ENCODE peak calls at places on chromosome 17, in seven cellular contexts. G is Panc1; Z is right lobe of liver; F is GM23338; U is CD8-positive, alpha-beta T cell; Y is left lung; E is kidney epithelial cell. Q is an unnamed sample.

GRCh38 chr17:58764373-58764772 is 8.7 kb downstream of the PPM1E start:
- DNase-seq in Y (no peak), E (no peak), G (no peak), Z (no peak), U (no peak), F (no peak), Q (no peak)

GRCh38 chr17:72111374-72111773 is 9.4 kb upstream of the SOX9 start:
- DNase-seq in F (no peak), G (no peak), Y (no peak), U (no peak), E (no peak), Z (no peak), Q (no peak)

GRCh38 chr17:59145571-59146096 is 9.4 kb downstream of the SKA2 start:
- DNase-seq in F (no peak), Z (no peak), U (no peak), G (no peak), Y (no peak), E (no peak), Q (no peak)

GRCh38 chr17:9824094-9824493 is 1.6 kb upstream of the GLP2R start:
- DNase-seq in U (no peak), E (no peak), F (peak; percentile 22), G (no peak), Z (no peak), Y (no peak), Q (no peak)

GRCh38 chr17:62140836-62141235 is 75.8 kb upstream of the MED13 start:
- DNase-seq in Y (no peak), G (no peak), E (no peak), Z (no peak), U (no peak), F (no peak), Q (no peak)

GRCh38 chr17:11272191-11272590 is 31.2 kb downstream of the SHISA6 start:
- DNase-seq in Y (no peak), Z (no peak), F (no peak), U (no peak), G (no peak), E (no peak), Q (no peak)

GRCh38 chr17:16033729-16034349 is 34.2 kb downstream of the TTC19 start:
- DNase-seq in E (no peak), U (no peak), Z (no peak), G (no peak), F (no peak), Y (no peak), Q (no peak)

GRCh38 chr17:81956607-81957589 is 4.1 kb downstream of the NOTUM start:
- DNase-seq in F (no peak), Z (no peak), Y (no peak), G (no peak), E (no peak), U (no peak), Q (no peak)

GRCh38 chr17:42111265-42111636 is 1.3 kb downstream of the DHX58 start:
- DNase-seq in U (no peak), Y (peak; percentile 79), F (no peak), G (no peak), E (no peak), Z (peak; percentile 91), Q (no peak)

GRCh38 chr17:68296217-68297140 is 5.2 kb downstream of the ARSG start:
- DNase-seq in Y (no peak), U (no peak), F (peak; percentile 67), G (no peak), Z (no peak), E (no peak), Q (no peak)

GRCh38 chr17:78581304-78581703 is 4.1 kb upstream of the DNAH17 start:
- DNase-seq in Z (peak; percentile 6), E (no peak), Y (no peak), U (no peak), G (no peak), F (no peak), Q (no peak)

GRCh38 chr17:64343833-64344637 is 46.6 kb downstream of the PECAM1 start:
- DNase-seq in E (peak; percentile 78), G (no peak), Y (peak; percentile 88), Z (peak; percentile 81), F (peak; percentile 15), U (no peak), Q (peak; percentile 8)

GRCh38 chr17:7562208-7562605 is 488 bp downstream of the SENP3 start:
- DNase-seq in F (peak; percentile 64), U (no peak), Z (peak; percentile 54), Y (no peak), E (no peak), G (no peak), Q (no peak)

GRCh38 chr17:2560658-2561057 is 32.8 kb upstream of the PAFAH1B1 start:
- DNase-seq in U (no peak), E (no peak), Y (no peak), G (no peak), Z (no peak), F (no peak), Q (no peak)

GRCh38 chr17:44972953-44973352 is 4.8 kb upstream of the C1QL1 start:
- DNase-seq in U (no peak), G (no peak), E (no peak), Z (no peak), F (no peak), Y (no peak), Q (no peak)

GRCh38 chr17:41002814-41003213 is 3.1 kb upstream of the KRTAP3-2 start:
- DNase-seq in G (no peak), F (no peak), Y (no peak), E (no peak), Z (no peak), U (no peak), Q (no peak)

GRCh38 chr17:34613064-34614019 is 34.0 kb downstream of the TMEM132E start:
- DNase-seq in G (no peak), U (no peak), Y (no peak), F (peak; percentile 53), Z (no peak), E (no peak), Q (no peak)

GRCh38 chr17:47945080-47945479 is 3.7 kb downstream of the PNPO start:
- DNase-seq in G (no peak), F (no peak), Z (no peak), U (no peak), Y (no peak), E (no peak), Q (no peak)

GRCh38 chr17:72409405-72410002 is 288.7 kb downstream of the SOX9 start:
- DNase-seq in E (no peak), F (no peak), Z (no peak), Y (no peak), G (no peak), U (no peak), Q (no peak)

GRCh38 chr17:78628547-78629435 is 51.6 kb upstream of the DNAH17 start:
- DNase-seq in Z (no peak), G (no peak), Y (peak; percentile 63), U (no peak), F (no peak), E (no peak), Q (peak; percentile 81)

GRCh38 chr17:6701719-6702118 is 11.4 kb downstream of the SLC13A5 start:
- DNase-seq in E (no peak), Z (no peak), Y (no peak), F (peak; percentile 93), U (no peak), G (no peak), Q (no peak)

GRCh38 chr17:50198026-50198669 is 3.3 kb downstream of the COL1A1 start:
- DNase-seq in G (peak; percentile 24), Z (no peak), U (peak; percentile 31), Y (no peak), F (peak; percentile 72), E (no peak), Q (peak; percentile 56)

GRCh38 chr17:64074704-64075484 is 54.5 kb upstream of the ICAM2 start:
- DNase-seq in U (no peak), Z (no peak), G (no peak), E (peak; percentile 90), Y (no peak), F (no peak), Q (no peak)

GRCh38 chr17:43171761-43172487 is 910 bp downstream of the NBR1 start:
- DNase-seq in Y (no peak), E (peak; percentile 80), G (peak; percentile 28), F (peak; percentile 34), U (no peak), Z (no peak), Q (no peak)

GRCh38 chr17:60744355-60744958 is 66.8 kb downstream of the BCAS3 start:
- DNase-seq in Y (no peak), G (no peak), U (no peak), E (no peak), Z (no peak), F (no peak), Q (no peak)

GRCh38 chr17:60743812-60744211 is 66.2 kb downstream of the BCAS3 start:
- DNase-seq in F (peak; percentile 30), Z (no peak), Y (no peak), E (no peak), U (no peak), G (no peak), Q (no peak)

GRCh38 chr17:60743282-60743681 is 65.6 kb downstream of the BCAS3 start:
- DNase-seq in U (no peak), Z (no peak), G (no peak), Y (no peak), E (no peak), F (no peak), Q (no peak)

GRCh38 chr17:60747069-60747808 is 69.6 kb downstream of the BCAS3 start:
- DNase-seq in F (peak; percentile 71), Z (no peak), E (no peak), U (no peak), G (no peak), Y (no peak), Q (no peak)

GRCh38 chr17:60745544-60745943 is 67.9 kb downstream of the BCAS3 start:
- DNase-seq in G (no peak), E (no peak), Y (no peak), Z (no peak), F (no peak), U (no peak), Q (no peak)
- TF ChIP-seq CTCF in G (peak; percentile 19), E (no peak), Y (no peak), Z (peak; percentile 9), F (no peak), U (no peak), Q (peak; percentile 59)

DNA sequence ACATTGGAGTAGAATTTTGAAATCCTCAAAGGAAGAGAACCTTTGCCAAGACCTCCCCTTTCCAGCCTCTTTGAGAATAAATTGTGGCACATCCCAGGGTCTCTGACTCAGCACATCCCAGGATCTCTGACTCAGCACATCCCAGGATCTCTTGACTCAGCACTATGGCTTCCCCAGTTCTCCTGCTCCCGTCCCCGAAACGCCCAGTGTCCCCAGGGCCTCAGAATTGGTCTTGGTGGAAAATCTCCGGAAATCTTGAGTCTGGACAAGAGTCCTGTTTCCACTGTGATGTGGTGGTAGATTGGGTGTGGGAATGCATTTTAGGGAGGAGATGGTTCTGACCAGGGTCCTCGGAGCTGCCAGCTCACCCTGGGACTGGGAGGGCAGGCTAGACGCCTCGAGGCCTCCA is 19.2 kb downstream of the PLXDC1 start:
- DNase-seq in Y (no peak), F (peak; percentile 43), Z (no peak), G (no peak), U (no peak), E (no peak), Q (no peak)
- TF ChIP-seq CTCF in Y (no peak), F (no peak), Z (no peak), G (no peak), U (no peak), E (no peak), Q (no peak)

GRCh38 chr17:79808763-79809529 is 12.1 kb upstream of the CBX8 start:
- DNase-seq in G (no peak), Y (no peak), U (no peak), F (peak; percentile 80), Z (no peak), E (peak; percentile 32), Q (no peak)
- TF ChIP-seq CTCF in G (peak; percentile 83), Y (peak; percentile 20), U (no peak), F (peak; percentile 54), Z (peak; percentile 56), E (peak; percentile 46), Q (peak; percentile 74)

GRCh38 chr17:76383645-76384221 is 676 bp upstream of the SPHK1 start:
- DNase-seq in U (no peak), E (no peak), Z (peak; percentile 61), G (no peak), F (peak; percentile 66), Y (peak; percentile 89), Q (no peak)
- TF ChIP-seq CTCF in U (peak; percentile 37), E (peak; percentile 31), Z (no peak), G (no peak), F (no peak), Y (no peak), Q (peak; percentile 67)